ENCODE peak calls at places on chromosomes 5 and 9, in nine cellular contexts. X is activated naive CD4-positive, alpha-beta T cell treated with Interleukin-2 at 50 U/mL for 16 hours; K is CD4-positive, alpha-beta T cell; N is HEK293T; F is hippocampal formation; Y is stimulated activated CD4-positive, alpha-beta T cell treated with anti-CD3 and anti-CD28 coated beads, Interleukin-15, amount 100 ng/mL, for 1 hour; L is dorsolateral prefrontal cortex; B is GOT3; O is cardiac muscle cell. Z is an unnamed sample.

GRCh38 chr9:112104401-112104800 is 70.7 kb downstream of the SUSD1 start:
- DNase-seq in K (no peak), O (no peak), B (no peak), L (no peak), X (no peak), F (no peak), Y (no peak), N (no peak), Z (no peak)

GRCh38 chr9:35287986-35288515 is 126.2 kb downstream of the UNC13B start:
- DNase-seq in B (no peak), L (no peak), Y (no peak), N (no peak), O (no peak), K (no peak), F (no peak), X (no peak), Z (no peak)

GRCh38 chr5:137039939-137040515 is 459.1 kb downstream of the SPOCK1 start:
- DNase-seq in Y (no peak), O (no peak), L (no peak), K (no peak), X (no peak), N (no peak), B (no peak), F (no peak), Z (no peak)

GRCh38 chr9:5488616-5489015 is 21.7 kb upstream of the PDCD1LG2 start:
- DNase-seq in F (no peak), K (no peak), B (no peak), X (no peak), Y (no peak), L (no peak), O (no peak), N (no peak), Z (no peak)

GRCh38 chr9:1100945-1101344 is 50.8 kb downstream of the DMRT2 start:
- DNase-seq in K (no peak), Y (no peak), B (no peak), L (peak), X (no peak), N (peak), F (peak), O (peak), Z (no peak)

GRCh38 chr5:85591311-85591710 is 1026.4 kb upstream of the COX7C start:
- DNase-seq in O (no peak), N (no peak), K (no peak), L (no peak), Y (no peak), B (no peak), F (no peak), X (no peak), Z (no peak)

GRCh38 chr5:19886123-19886921 is 101.7 kb downstream of the CDH18 start:
- DNase-seq in F (no peak), B (no peak), N (no peak), Y (no peak), X (no peak), L (peak), K (no peak), O (no peak), Z (no peak)

GRCh38 chr5:87081511-87082372 is 185.9 kb upstream of the RASA1 start:
- DNase-seq in X (peak), K (no peak), Y (no peak), O (no peak), F (no peak), N (no peak), B (no peak), L (peak), Z (no peak)